ENCODE peak calls at places on chromosomes 2 and 18, in five cellular contexts. E is adrenal gland, U is WERI-Rb-1, J is right lobe of liver, P is BE2C. K is an unnamed sample.

GRCh38 chr18:67509711-67510110 is 6.8 kb downstream of the DSEL start:
- DNase-seq in E (no peak), U (no peak), J (no peak), P (peak; percentile 11), K (no peak)

GRCh38 chr2:692767-693166 is 15.6 kb upstream of the TMEM18 start:
- DNase-seq in E (no peak), U (no peak), J (no peak), P (no peak), K (no peak)

GRCh38 chr2:80288576-80288975 is 16.0 kb downstream of the LRRTM1 start:
- DNase-seq in E (no peak), U (peak; percentile 48), J (no peak), P (peak; percentile 24), K (no peak)

GRCh38 chr2:53584986-53585385 is 182.6 kb upstream of the CHAC2 start:
- DNase-seq in E (no peak), U (no peak), J (no peak), P (no peak), K (no peak)

GRCh38 chr2:109341363-109341762 is 212.4 kb downstream of the SH3RF3 start:
- DNase-seq in E (no peak), U (no peak), J (no peak), P (no peak), K (no peak)

GRCh38 chr2:136248242-136248641 is 130.3 kb upstream of the CXCR4 start:
- DNase-seq in E (peak; percentile 46), U (no peak), J (no peak), P (peak; percentile 18), K (no peak)

GRCh38 chr2:147789720-147790119 is 55.1 kb upstream of the ACVR2A start:
- DNase-seq in E (no peak), U (no peak), J (no peak), P (no peak), K (no peak)

GRCh38 chr2:233655043-233655442 is 16.7 kb upstream of the UGT1A9 start:
- DNase-seq in E (no peak), U (no peak), J (no peak), P (no peak), K (no peak)

GRCh38 chr2:226078656-226079055 is 679.1 kb downstream of the NYAP2 start:
- DNase-seq in E (no peak), U (no peak), J (no peak), P (no peak), K (no peak)

GRCh38 chr2:38146302-38146916 is 70.5 kb upstream of the CYP1B1 start:
- DNase-seq in E (peak; percentile 41), U (no peak), J (no peak), P (no peak), K (peak; percentile 10)

GRCh38 chr2:139773720-139774277 is 993.6 kb upstream of the NXPH2 start:
- DNase-seq in E (no peak), U (no peak), J (no peak), P (no peak), K (no peak)

GRCh38 chr18:50814387-50814786 is 5.4 kb downstream of the MRO start:
- DNase-seq in E (no peak), U (no peak), J (no peak), P (no peak), K (no peak)

GRCh38 chr18:13273800-13274199 is 55.2 kb downstream of the LDLRAD4 start:
- DNase-seq in E (no peak), U (no peak), J (no peak), P (no peak), K (no peak)

GRCh38 chr2:104213758-104214157 is 640.2 kb upstream of the POU3F3 start:
- DNase-seq in E (no peak), U (no peak), J (no peak), P (no peak), K (no peak)

GRCh38 chr2:104215269-104216161 is 638.4 kb upstream of the POU3F3 start:
- DNase-seq in E (no peak), U (no peak), J (no peak), P (no peak), K (no peak)
- TF ChIP-seq CTCF in E (no peak), U (no peak), J (no peak), P (no peak), K (no peak)

GRCh38 chr2:24421668-24422067 is 61.3 kb upstream of the ITSN2 start:
- DNase-seq in E (peak; percentile 81), U (peak; percentile 90), J (no peak), P (peak; percentile 80), K (peak; percentile 51)
- TF ChIP-seq CTCF in E (peak; percentile 66), U (peak; percentile 81), J (peak; percentile 40), P (peak; percentile 81), K (peak; percentile 44)

DNA sequence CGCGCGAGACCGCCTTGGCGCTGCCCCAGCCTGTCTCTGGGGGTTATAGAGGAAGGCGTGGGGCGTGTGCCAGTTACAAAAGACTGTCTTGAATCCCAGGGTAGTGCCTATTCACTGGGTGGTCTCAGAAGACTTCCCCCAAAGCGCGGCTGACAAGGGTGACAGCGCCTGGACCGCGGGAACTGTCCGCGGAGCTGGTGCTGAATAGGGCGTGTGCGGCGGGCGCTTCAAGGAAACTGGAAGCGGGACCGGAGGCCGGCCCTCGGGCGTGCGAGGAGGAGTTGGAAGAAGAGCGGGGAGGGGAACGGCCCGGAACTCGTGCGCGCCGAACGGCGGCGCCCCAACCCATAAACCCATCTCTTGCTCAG is 2.3 kb downstream of the EGR4 start:
- DNase-seq in E (peak; percentile 62), U (no peak), J (peak; percentile 62), P (no peak), K (peak; percentile 93)
- TF ChIP-seq CTCF in E (no peak), U (no peak), J (no peak), P (no peak), K (no peak)

DNA sequence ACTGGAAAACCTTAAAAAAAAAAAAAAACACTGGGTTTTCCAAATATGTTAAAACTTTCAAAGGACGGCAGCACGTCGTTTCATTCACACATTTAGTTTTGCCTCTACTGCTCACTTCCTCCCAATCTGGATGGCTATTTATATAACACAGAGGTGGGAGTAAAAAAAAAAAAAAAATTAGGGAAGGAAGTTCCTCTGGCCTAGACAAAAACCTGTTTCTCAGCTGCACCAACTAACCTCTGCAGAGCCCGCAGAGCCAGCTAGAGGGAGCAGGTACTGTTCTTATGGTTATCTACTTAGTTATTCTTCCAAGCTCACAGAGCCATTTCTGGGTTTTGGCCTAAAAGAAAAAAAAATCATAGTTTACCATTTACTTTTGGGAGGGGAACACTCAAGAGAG is 28.1 kb downstream of the SLC1A4 start:
- DNase-seq in E (no peak), U (no peak), J (no peak), P (no peak), K (no peak)
- TF ChIP-seq CTCF in E (no peak), U (peak; percentile 13), J (no peak), P (no peak), K (no peak)

GRCh38 chr18:56302161-56302560 is 336.2 kb downstream of the TXNL1 start:
- DNase-seq in E (no peak), U (no peak), J (no peak), P (no peak), K (no peak)

GRCh38 chr18:56299740-56300139 is 338.7 kb downstream of the TXNL1 start:
- DNase-seq in E (no peak), U (no peak), J (no peak), P (no peak), K (no peak)

GRCh38 chr18:56296381-56296780 is 342.0 kb downstream of the TXNL1 start:
- DNase-seq in E (no peak), U (no peak), J (no peak), P (no peak), K (no peak)

GRCh38 chr18:56294484-56295183 is 343.8 kb downstream of the TXNL1 start:
- DNase-seq in E (no peak), U (no peak), J (no peak), P (no peak), K (no peak)

DNA sequence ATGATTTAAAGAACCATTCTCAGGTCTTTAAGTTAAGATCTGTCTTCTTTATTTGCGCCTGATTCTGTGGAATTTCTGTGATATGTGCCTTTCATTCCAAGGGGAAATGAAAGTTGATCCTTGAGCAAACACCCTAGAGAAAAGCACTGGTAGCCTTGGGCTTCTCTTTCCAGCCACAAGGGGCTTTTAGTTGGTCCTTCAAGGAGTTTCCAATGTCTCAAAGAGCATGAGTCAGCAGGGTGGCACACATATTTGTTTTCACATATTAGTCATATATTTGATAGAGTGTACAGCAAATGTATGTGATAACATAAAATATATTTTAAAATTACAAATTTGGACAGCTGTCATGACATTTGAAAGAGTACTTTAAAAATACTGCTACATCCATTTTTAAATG is 339.5 kb downstream of the TXNL1 start:
- DNase-seq in E (no peak), U (no peak), J (no peak), P (no peak), K (no peak)
- TF ChIP-seq CTCF in E (no peak), U (no peak), J (no peak), P (no peak), K (no peak)

DNA sequence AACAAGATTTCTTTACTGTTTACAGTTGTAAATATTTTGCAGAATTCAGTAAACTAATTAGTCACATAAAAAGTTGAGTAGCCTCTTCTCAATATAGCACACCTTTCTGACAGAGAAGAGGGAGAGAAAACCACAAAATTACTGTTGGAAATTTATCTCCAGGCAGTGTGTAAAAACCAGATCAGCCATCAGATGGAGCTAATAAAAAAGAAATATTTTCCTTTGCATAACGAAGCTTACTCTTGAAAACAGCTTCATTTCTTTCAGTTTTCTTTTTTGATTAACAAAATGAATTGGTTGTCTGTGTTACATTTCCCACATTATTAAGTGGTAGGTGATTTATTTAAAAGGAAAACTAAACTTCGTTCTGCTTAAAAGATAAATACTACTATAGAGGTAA is 259.3 kb upstream of the KCNJ3 start:
- DNase-seq in E (no peak), U (no peak), J (no peak), P (no peak), K (no peak)
- TF ChIP-seq CTCF in E (peak; percentile 11), U (no peak), J (peak; percentile 59), P (no peak), K (no peak)

GRCh38 chr2:240259201-240259923 is 118.9 kb upstream of the OTOS start:
- DNase-seq in E (peak; percentile 97), U (peak; percentile 3), J (no peak), P (peak; percentile 63), K (no peak)
- TF ChIP-seq CTCF in E (peak; percentile 21), U (no peak), J (no peak), P (peak; percentile 31), K (no peak)